ENCODE peak calls at places on chromosomes 11 and 22, in four cellular contexts. One of them, this sample, is unnamed.
A peak's percentile ranks its signal among the peaks of the same experiment; 100 is the strongest.

GRCh38 chr22:33932997-33933396 is 12.7 kb upstream of the LARGE1 start:
- DNase-seq in HepG2: no peak
- DNase-seq in GM12878: no peak
- DNase-seq in SK-N-SH: no peak
- DNase-seq in this sample: no peak

GRCh38 chr11:117884994-117885393 is 8.5 kb upstream of the FXYD6 start:
- DNase-seq in SK-N-SH: no peak
- DNase-seq in HepG2: no peak
- DNase-seq in GM12878: no peak
- DNase-seq in this sample: no peak

GRCh38 chr11:57155838-57156583 is 25.7 kb upstream of the LRRC55 start:
- DNase-seq in GM12878: no peak
- DNase-seq in SK-N-SH: peak; percentile 44
- DNase-seq in HepG2: no peak
- DNase-seq in this sample: no peak

GRCh38 chr11:78476066-78476465 is 58.4 kb upstream of the GAB2 start:
- DNase-seq in HepG2: no peak
- DNase-seq in SK-N-SH: no peak
- DNase-seq in GM12878: no peak
- DNase-seq in this sample: no peak

GRCh38 chr22:37044634-37045625 is 6.6 kb upstream of the KCTD17 start:
- DNase-seq in GM12878: no peak
- DNase-seq in HepG2: no peak
- DNase-seq in SK-N-SH: no peak
- DNase-seq in this sample: no peak

GRCh38 chr11:100719809-100720221 is 32.7 kb downstream of the ARHGAP42 start:
- DNase-seq in HepG2: no peak
- DNase-seq in GM12878: no peak
- DNase-seq in SK-N-SH: no peak
- DNase-seq in this sample: peak; percentile 25

GRCh38 chr22:35873426-35873825 is 155.2 kb downstream of the RBFOX2 start:
- DNase-seq in SK-N-SH: no peak
- DNase-seq in HepG2: no peak
- DNase-seq in GM12878: peak; percentile 24
- DNase-seq in this sample: no peak

GRCh38 chr11:14812776-14813175 is 79.3 kb downstream of the CYP2R1 start:
- DNase-seq in SK-N-SH: no peak
- DNase-seq in HepG2: no peak
- DNase-seq in GM12878: no peak
- DNase-seq in this sample: no peak

GRCh38 chr11:79430280-79430679 is 10.6 kb downstream of the TENM4 start:
- DNase-seq in GM12878: no peak
- DNase-seq in HepG2: no peak
- DNase-seq in SK-N-SH: no peak
- DNase-seq in this sample: no peak

GRCh38 chr11:35415488-35415887 is 3.9 kb downstream of the SLC1A2 start:
- DNase-seq in SK-N-SH: no peak
- DNase-seq in GM12878: no peak
- DNase-seq in HepG2: no peak
- DNase-seq in this sample: no peak

GRCh38 chr11:130403301-130403804 is 25.1 kb downstream of the ADAMTS8 start:
- DNase-seq in SK-N-SH: no peak
- DNase-seq in HepG2: no peak
- DNase-seq in GM12878: no peak
- DNase-seq in this sample: no peak

GRCh38 chr11:69636870-69637600 is 3.9 kb upstream of the CCND1 start:
- DNase-seq in HepG2: no peak
- DNase-seq in GM12878: no peak
- DNase-seq in SK-N-SH: no peak
- DNase-seq in this sample: no peak

GRCh38 chr22:28902490-28902889 is 19.1 kb downstream of the ZNRF3 start:
- DNase-seq in GM12878: no peak
- DNase-seq in HepG2: no peak
- DNase-seq in SK-N-SH: no peak
- DNase-seq in this sample: no peak

GRCh38 chr11:18608373-18608772 is 8.8 kb downstream of the MISFA start:
- DNase-seq in SK-N-SH: no peak
- DNase-seq in GM12878: no peak
- DNase-seq in HepG2: no peak
- DNase-seq in this sample: no peak

GRCh38 chr11:12973529-12974181 is 35.5 kb upstream of the RASSF10 start:
- DNase-seq in GM12878: no peak
- DNase-seq in SK-N-SH: no peak
- DNase-seq in HepG2: no peak
- DNase-seq in this sample: no peak

GRCh38 chr22:40479887-40480538 is 109.6 kb downstream of the SGSM3 start:
- DNase-seq in HepG2: no peak
- DNase-seq in GM12878: no peak
- DNase-seq in SK-N-SH: no peak
- DNase-seq in this sample: no peak

GRCh38 chr11:70076461-70076931 is 1.6 kb upstream of the ANO1 start:
- DNase-seq in HepG2: no peak
- DNase-seq in GM12878: no peak
- DNase-seq in SK-N-SH: no peak
- DNase-seq in this sample: no peak

GRCh38 chr11:29962243-29962642 is 54.6 kb downstream of the KCNA4 start:
- DNase-seq in HepG2: no peak
- DNase-seq in GM12878: no peak
- DNase-seq in SK-N-SH: no peak
- DNase-seq in this sample: no peak

GRCh38 chr11:112525844-112526590 is 265.4 kb upstream of the PLET1 start:
- DNase-seq in GM12878: no peak
- DNase-seq in SK-N-SH: no peak
- DNase-seq in HepG2: no peak
- DNase-seq in this sample: no peak

GRCh38 chr11:33266418-33267215 is 9.4 kb downstream of the HIPK3 start:
- DNase-seq in GM12878: no peak
- DNase-seq in HepG2: peak; percentile 75
- DNase-seq in SK-N-SH: no peak
- DNase-seq in this sample: no peak

GRCh38 chr11:42841563-42841962 is 470.2 kb upstream of the API5 start:
- DNase-seq in SK-N-SH: no peak
- DNase-seq in HepG2: no peak
- DNase-seq in GM12878: no peak
- DNase-seq in this sample: no peak

GRCh38 chr22:18104566-18104965 is 6.0 kb upstream of the TUBA8 start:
- DNase-seq in GM12878: no peak
- DNase-seq in HepG2: no peak
- DNase-seq in SK-N-SH: no peak
- DNase-seq in this sample: no peak

GRCh38 chr11:121081320-121081719 is 19.7 kb upstream of the TECTA start:
- DNase-seq in GM12878: no peak
- DNase-seq in SK-N-SH: no peak
- DNase-seq in HepG2: no peak
- DNase-seq in this sample: no peak

GRCh38 chr11:75145972-75146519 is 4.9 kb upstream of the SLCO2B1 start:
- DNase-seq in SK-N-SH: no peak
- DNase-seq in HepG2: no peak
- DNase-seq in GM12878: no peak
- DNase-seq in this sample: no peak

GRCh38 chr11:34021977-34022735 is 29.4 kb upstream of the CAPRIN1 start:
- DNase-seq in HepG2: no peak
- DNase-seq in GM12878: no peak
- DNase-seq in SK-N-SH: no peak
- DNase-seq in this sample: no peak

GRCh38 chr11:19263333-19263732 is 22.6 kb upstream of the E2F8 start:
- DNase-seq in GM12878: no peak
- DNase-seq in HepG2: no peak
- DNase-seq in SK-N-SH: no peak
- DNase-seq in this sample: no peak

GRCh38 chr11:118596226-118596625 is 11.2 kb upstream of the PHLDB1 start:
- DNase-seq in HepG2: no peak
- DNase-seq in GM12878: no peak
- DNase-seq in SK-N-SH: peak; percentile 25
- DNase-seq in this sample: no peak

GRCh38 chr22:20428496-20429253 is 8.9 kb downstream of the SCARF2 start:
- DNase-seq in GM12878: no peak
- DNase-seq in SK-N-SH: no peak
- DNase-seq in HepG2: no peak
- DNase-seq in this sample: no peak

GRCh38 chr11:32569313-32569881 is 14.2 kb upstream of the EIF3M start:
- DNase-seq in GM12878: no peak
- DNase-seq in HepG2: no peak
- DNase-seq in SK-N-SH: no peak
- DNase-seq in this sample: no peak

DNA sequence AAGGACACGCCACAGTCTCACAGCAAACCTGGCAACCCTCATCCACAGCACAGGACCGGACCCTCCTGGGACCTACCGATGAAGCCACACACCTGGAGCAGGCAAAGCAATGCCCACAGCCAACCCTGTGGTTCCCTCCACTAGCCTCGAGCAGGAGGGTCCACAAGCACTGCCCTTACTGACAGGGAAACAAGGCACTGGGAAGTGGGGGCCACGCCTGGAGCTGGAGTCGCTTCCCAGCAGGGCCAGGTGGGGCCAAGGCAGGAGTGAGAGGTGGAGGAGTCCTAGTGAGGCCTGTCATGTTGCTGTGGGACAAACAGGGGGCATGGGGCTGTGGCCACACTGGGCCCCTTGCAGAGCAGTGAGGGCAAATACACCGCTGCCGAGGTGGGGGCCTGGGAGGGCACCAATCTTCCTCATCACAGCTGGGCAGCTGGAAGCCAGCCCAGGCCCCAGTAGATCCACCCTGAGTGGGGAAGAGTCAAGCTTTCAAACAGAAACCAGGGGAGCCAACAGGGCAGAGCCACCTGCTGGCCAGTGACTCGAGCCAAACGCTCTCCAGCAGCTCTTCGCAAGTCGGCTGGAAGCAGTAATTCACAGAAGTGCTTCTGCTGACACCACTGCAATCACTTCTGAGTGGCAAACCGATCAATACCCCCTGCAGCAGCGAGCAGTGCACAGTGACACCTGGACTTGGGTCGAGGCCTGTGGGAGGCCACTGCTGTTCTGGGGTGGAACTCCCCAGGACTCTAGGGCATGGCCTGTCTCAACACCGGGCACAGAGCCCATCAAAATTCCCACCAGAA is 13.7 kb downstream of the SULT4A1 start:
- DNase-seq in GM12878: no peak
- DNase-seq in SK-N-SH: peak; percentile 56
- DNase-seq in HepG2: no peak
- DNase-seq in this sample: no peak
- TF ChIP-seq NFIC in GM12878: no peak
- TF ChIP-seq NFIC in SK-N-SH: no peak
- TF ChIP-seq NFIC in HepG2: no peak
- TF ChIP-seq NFIC in this sample: no peak

DNA sequence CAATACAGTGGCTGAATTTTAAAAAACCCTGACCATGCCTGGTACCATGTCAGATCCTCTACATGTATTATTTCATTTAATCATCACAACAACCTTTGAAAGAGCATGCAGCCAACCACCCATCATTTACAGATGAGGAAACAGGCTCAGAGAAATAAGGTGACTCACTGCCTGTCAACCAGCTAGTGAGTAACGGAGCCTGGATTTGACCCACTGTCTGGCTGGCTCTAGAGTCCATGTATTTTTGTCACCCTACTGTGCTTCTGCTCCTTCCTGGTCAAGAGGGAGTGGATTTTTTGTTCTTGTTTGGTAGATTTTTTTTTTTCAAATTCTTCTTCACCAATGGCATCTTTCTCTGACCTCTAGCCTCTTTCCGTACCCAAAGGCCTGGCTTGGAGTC is 77.4 kb downstream of the CWC15 start:
- DNase-seq in SK-N-SH: no peak
- DNase-seq in GM12878: no peak
- DNase-seq in HepG2: no peak
- DNase-seq in this sample: no peak
- TF ChIP-seq NFIC in SK-N-SH: no peak
- TF ChIP-seq NFIC in GM12878: no peak
- TF ChIP-seq NFIC in HepG2: no peak
- TF ChIP-seq NFIC in this sample: no peak

GRCh38 chr11:76803023-76803422 is 19.9 kb downstream of the TSKU start:
- DNase-seq in HepG2: no peak
- DNase-seq in SK-N-SH: no peak
- DNase-seq in GM12878: no peak
- DNase-seq in this sample: no peak
- TF ChIP-seq NFIC in HepG2: no peak
- TF ChIP-seq NFIC in SK-N-SH: no peak
- TF ChIP-seq NFIC in GM12878: no peak
- TF ChIP-seq NFIC in this sample: no peak

DNA sequence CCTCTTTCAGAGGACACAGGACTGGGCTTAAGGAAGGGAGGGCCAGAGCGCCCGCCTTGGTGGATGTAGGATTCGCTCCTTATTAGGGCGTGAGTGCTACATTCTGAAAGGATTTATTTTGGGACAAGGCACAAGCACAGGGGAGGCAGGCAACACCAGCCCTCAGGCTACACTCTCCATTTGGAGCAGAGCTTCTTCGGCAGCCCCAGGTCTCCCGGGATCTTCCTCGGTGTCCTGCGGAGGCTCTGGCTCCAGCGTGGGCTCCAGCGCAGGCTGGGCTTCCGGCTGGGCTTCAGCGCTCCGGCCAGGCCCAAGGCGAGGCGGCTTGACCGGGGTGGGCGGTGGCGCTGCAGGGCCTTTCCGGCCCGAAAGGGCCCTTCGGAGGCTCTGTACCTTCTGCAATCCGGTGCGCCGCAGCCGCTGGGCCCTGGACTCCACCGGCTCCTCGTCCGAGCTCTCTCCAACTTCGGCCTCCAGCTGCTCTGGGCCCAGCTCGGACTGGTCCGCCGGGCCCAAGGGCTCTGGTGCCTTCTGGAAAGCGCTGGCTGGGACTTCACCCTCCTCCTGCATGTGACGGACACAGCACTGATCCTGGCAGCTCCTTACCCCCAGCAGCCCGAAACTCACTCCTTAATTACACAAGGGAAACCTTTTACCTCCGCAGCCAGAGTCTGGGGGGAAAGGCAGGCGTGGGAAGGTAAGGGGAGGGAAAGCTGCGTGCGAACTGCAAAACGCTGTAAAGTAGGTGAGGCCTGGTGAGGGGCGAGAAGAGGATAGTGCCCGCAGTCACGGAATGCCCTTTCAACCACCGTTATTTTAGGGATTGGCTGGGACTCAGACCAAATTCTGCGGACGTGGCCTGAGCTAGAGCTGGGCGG is 1.1 kb downstream of the CAVIN3 start:
- DNase-seq in GM12878: no peak
- DNase-seq in SK-N-SH: peak; percentile 16
- DNase-seq in HepG2: no peak
- DNase-seq in this sample: no peak
- TF ChIP-seq NFIC in GM12878: no peak
- TF ChIP-seq NFIC in SK-N-SH: no peak
- TF ChIP-seq NFIC in HepG2: no peak
- TF ChIP-seq NFIC in this sample: no peak

GRCh38 chr11:63892233-63892632 is 24.7 kb downstream of the RCOR2 start:
- DNase-seq in SK-N-SH: no peak
- DNase-seq in GM12878: no peak
- DNase-seq in HepG2: no peak
- DNase-seq in this sample: no peak
- TF ChIP-seq NFIC in SK-N-SH: no peak
- TF ChIP-seq NFIC in GM12878: no peak
- TF ChIP-seq NFIC in HepG2: no peak
- TF ChIP-seq NFIC in this sample: no peak